ENCODE peak calls at places on chromosomes 11 and 22, in ten cellular contexts. K, F, M, B, L, W, C, U, A and H are unnamed samples.

GRCh38 chr11:129881570-129882170 is 13.7 kb downstream of the NFRKB start:
- DNase-seq in K (no peak), F (no peak), M (peak; percentile 30), B (peak; percentile 20), L (no peak), W (peak; percentile 51), C (no peak), U (peak; percentile 31), A (peak; percentile 28), H (no peak)

GRCh38 chr11:79447039-79447438 is 6.2 kb upstream of the TENM4 start:
- DNase-seq in K (no peak), F (no peak), M (no peak), B (no peak), L (no peak), W (no peak), C (no peak), U (no peak), A (no peak), H (no peak)

GRCh38 chr11:116782728-116783127 is 5.1 kb downstream of the ZPR1 start:
- DNase-seq in K (no peak), F (no peak), M (peak; percentile 81), B (no peak), L (no peak), W (no peak), C (no peak), U (no peak), A (peak; percentile 58), H (no peak)

GRCh38 chr11:122287401-122287800 is 171.4 kb upstream of the BLID start:
- DNase-seq in K (no peak), F (no peak), M (no peak), B (no peak), L (no peak), W (no peak), C (no peak), U (no peak), A (no peak), H (no peak)

GRCh38 chr22:30104501-30105156 is 24.4 kb downstream of the HORMAD2 start:
- DNase-seq in K (no peak), F (no peak), M (peak; percentile 14), B (no peak), L (no peak), W (no peak), C (no peak), U (no peak), A (no peak), H (no peak)

GRCh38 chr11:103529217-103529684 is 420.0 kb downstream of the DYNC2H1 start:
- DNase-seq in K (no peak), F (no peak), M (peak; percentile 97), B (peak; percentile 87), L (no peak), W (peak; percentile 8), C (peak; percentile 78), U (no peak), A (no peak), H (no peak)

GRCh38 chr11:57493507-57494503 is 21.7 kb downstream of the SLC43A1 start:
- DNase-seq in K (peak; percentile 81), F (peak; percentile 46), M (no peak), B (no peak), L (peak; percentile 64), W (no peak), C (no peak), U (peak; percentile 90), A (peak; percentile 77), H (no peak)

GRCh38 chr11:21909145-21909544 is 283.7 kb upstream of the ANO5 start:
- DNase-seq in K (no peak), F (no peak), M (no peak), B (no peak), L (no peak), W (peak; percentile 3), C (no peak), U (no peak), A (no peak), H (no peak)

GRCh38 chr11:859394-860131 is 16.9 kb downstream of the TSPAN4 start:
- DNase-seq in K (peak; percentile 89), F (peak; percentile 68), M (peak; percentile 90), B (peak; percentile 84), L (peak; percentile 84), W (peak; percentile 65), C (no peak), U (peak; percentile 86), A (no peak), H (no peak)

GRCh38 chr11:83054904-83055380 is 16.8 kb downstream of the RAB30 start:
- DNase-seq in K (no peak), F (no peak), M (no peak), B (no peak), L (no peak), W (no peak), C (peak; percentile 37), U (peak; percentile 35), A (peak; percentile 43), H (no peak)

GRCh38 chr11:103806130-103806900 is 230.1 kb upstream of the DDI1 start:
- DNase-seq in K (no peak), F (no peak), M (peak; percentile 95), B (peak; percentile 84), L (no peak), W (peak; percentile 6), C (no peak), U (peak; percentile 38), A (peak; percentile 7), H (no peak)

GRCh38 chr11:73173755-73174494 is 31.8 kb upstream of the FCHSD2 start:
- DNase-seq in K (peak; percentile 85), F (peak; percentile 60), M (no peak), B (no peak), L (peak; percentile 82), W (no peak), C (no peak), U (peak; percentile 48), A (peak; percentile 54), H (peak; percentile 94)

GRCh38 chr11:62472063-62472884 is 53.4 kb downstream of the SCGB1A1 start:
- DNase-seq in K (no peak), F (no peak), M (peak; percentile 68), B (no peak), L (no peak), W (peak; percentile 54), C (peak; percentile 7), U (no peak), A (no peak), H (no peak)

DNA sequence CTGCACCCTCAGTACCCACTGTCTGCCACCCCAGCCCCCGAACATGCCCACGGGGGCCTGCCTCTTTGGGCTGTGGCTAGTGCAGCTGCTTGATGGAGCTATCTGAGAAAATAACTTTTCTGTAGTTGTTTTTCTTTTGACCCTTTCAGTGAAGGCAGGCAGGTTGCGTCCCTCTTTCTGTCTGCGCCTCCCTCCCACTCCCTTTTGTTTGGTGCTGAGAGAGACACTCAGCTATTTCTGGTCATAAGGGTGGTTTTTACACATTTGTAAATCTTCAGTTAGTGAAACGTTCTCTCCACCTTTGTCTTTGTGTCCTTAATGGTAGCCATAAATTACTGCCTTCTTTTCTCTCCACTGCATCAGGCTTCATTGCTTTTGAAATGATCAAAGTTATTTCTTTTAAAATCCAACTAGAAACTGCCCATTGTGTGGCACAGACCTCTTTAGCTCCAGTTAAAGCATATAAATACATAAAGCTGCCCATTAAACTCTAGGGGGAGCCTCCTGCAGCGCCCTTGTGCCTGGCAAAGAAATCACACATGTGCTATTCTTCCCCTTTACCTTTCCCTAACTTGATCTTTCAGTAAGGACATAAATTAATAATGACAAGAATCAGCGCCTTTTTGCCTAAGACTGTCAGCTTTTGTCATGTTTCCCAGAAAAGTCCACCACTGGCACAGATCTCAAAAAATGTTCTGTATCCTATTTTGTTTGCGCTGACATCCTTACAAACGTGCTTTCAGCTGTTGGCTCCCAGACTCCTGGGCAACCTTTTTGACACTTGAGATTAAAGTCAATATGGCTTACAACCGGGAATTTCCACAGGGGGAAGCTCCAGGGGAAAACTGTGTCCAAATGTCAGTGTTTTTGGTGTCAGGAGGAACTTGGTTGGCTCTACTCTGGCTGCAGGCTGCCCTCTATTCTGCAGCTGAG is 1.7 kb upstream of the SCUBE2 start:
- DNase-seq in K (no peak), F (no peak), M (peak; percentile 11), B (no peak), L (no peak), W (no peak), C (no peak), U (peak; percentile 58), A (no peak), H (no peak)
- TF ChIP-seq CTCF in K (peak; percentile 4), F (no peak), M (peak; percentile 30), B (peak; percentile 58), L (no peak), W (peak; percentile 46), C (peak; percentile 61), U (no peak), A (no peak), H (no peak)

DNA sequence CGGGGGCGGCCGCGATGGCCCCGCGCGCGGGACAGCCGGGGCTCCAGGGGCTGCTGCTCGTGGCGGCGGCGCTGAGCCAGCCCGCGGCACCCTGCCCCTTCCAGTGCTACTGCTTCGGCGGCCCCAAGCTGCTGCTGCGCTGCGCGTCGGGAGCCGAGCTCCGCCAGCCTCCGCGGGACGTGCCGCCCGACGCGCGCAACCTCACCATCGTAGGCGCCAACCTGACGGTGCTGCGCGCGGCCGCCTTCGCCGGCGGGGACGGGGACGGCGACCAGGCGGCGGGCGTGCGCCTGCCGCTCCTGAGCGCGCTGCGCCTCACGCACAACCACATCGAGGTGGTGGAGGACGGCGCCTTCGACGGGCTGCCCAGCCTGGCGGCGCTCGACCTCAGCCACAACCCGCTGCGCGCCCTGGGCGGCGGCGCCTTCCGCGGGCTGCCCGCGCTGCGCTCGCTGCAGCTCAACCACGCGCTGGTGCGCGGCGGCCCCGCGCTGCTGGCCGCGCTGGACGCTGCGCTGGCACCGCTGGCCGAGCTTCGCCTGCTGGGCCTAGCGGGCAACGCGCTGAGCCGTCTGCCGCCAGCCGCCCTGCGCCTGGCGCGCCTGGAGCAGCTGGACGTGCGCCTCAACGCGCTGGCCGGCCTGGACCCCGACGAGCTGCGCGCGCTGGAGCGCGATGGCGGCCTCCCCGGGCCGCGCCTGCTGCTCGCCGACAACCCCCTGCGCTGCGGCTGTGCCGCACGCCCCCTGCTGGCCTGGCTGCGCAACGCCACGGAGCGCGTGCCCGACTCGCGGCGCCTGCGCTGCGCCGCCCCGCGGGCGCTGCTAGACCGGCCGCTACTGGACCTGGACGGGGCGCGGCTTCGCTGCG is 697 bp downstream of the TPBGL start:
- DNase-seq in K (peak; percentile 95), F (peak; percentile 84), M (peak; percentile 77), B (peak; percentile 74), L (peak; percentile 90), W (peak; percentile 86), C (peak; percentile 31), U (peak; percentile 88), A (peak; percentile 69), H (peak; percentile 24)
- TF ChIP-seq CTCF in K (peak; percentile 99), F (peak; percentile 95), M (no peak), B (peak; percentile 57), L (peak; percentile 70), W (peak; percentile 99), C (peak; percentile 98), U (peak; percentile 99), A (peak; percentile 82), H (peak; percentile 33)

GRCh38 chr22:17131686-17132085 is 10.5 kb upstream of the TMEM121B start:
- DNase-seq in K (peak; percentile 51), F (no peak), M (no peak), B (no peak), L (no peak), W (no peak), C (no peak), U (no peak), A (no peak), H (no peak)
- TF ChIP-seq CTCF in K (peak; percentile 20), F (no peak), M (no peak), B (no peak), L (no peak), W (no peak), C (peak; percentile 14), U (no peak), A (no peak), H (no peak)

DNA sequence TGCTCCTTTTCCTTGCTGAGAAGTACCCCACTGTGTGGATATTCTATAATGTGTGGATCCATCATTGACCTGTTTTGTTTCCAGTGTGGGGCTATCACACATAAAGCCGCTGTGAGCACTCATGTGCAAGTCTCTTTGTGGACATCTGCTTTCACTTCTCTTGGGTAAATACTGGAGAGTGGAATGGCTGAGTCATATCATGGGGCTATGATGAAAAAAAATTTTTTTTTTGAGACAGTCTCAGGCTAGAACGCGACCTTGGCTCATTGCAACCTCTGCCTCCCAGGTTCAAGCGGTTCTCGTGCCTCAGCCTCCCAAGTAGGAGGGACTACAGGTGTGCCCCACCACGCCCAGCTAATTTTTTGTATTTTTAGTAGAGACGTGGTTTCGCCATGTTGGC is 7.7 kb upstream of the FAM118A start:
- DNase-seq in K (no peak), F (no peak), M (peak; percentile 87), B (peak; percentile 67), L (no peak), W (peak; percentile 35), C (no peak), U (no peak), A (peak; percentile 32), H (no peak)
- TF ChIP-seq CTCF in K (no peak), F (no peak), M (no peak), B (no peak), L (no peak), W (no peak), C (no peak), U (no peak), A (no peak), H (no peak)